ENCODE peak calls at places on chromosomes 1 and 21, in nine cellular contexts. T is cardiac muscle cell; V is fibroblast of lung; I is breast epithelium; G is tibial artery; F is left ventricle myocardium inferior; M is BE2C; W is CD4-positive, alpha-beta T cell; D is transverse colon. J is an unnamed sample.

GRCh38 chr1:246602194-246602593 is 35.9 kb downstream of the CNST start:
- DNase-seq in T (peak; percentile 58), V (peak; percentile 73), I (no peak), G (no peak), F (no peak), M (peak; percentile 27), W (no peak), D (no peak), J (no peak)

GRCh38 chr1:182113879-182114626 is 52.5 kb upstream of the ZNF648 start:
- DNase-seq in T (no peak), V (peak; percentile 28), I (no peak), G (no peak), F (no peak), M (no peak), W (no peak), D (no peak), J (no peak)

GRCh38 chr1:31790140-31790539 is 25.7 kb downstream of the SPOCD1 start:
- DNase-seq in T (no peak), V (no peak), I (no peak), G (peak; percentile 27), F (no peak), M (no peak), W (no peak), D (no peak), J (peak; percentile 41)

GRCh38 chr1:12518956-12519707 is 98.9 kb downstream of the DHRS3 start:
- DNase-seq in T (peak; percentile 87), V (peak; percentile 53), I (no peak), G (peak; percentile 94), F (peak; percentile 80), M (no peak), W (no peak), D (peak; percentile 62), J (peak; percentile 86)

GRCh38 chr1:205351984-205352713 is 4.6 kb downstream of the KLHDC8A start:
- DNase-seq in T (peak; percentile 40), V (peak; percentile 37), I (no peak), G (no peak), F (no peak), M (peak; percentile 99), W (no peak), D (peak; percentile 66), J (no peak)

GRCh38 chr1:197268012-197268411 is at the start of gene CRB1:
- DNase-seq in T (peak; percentile 6), V (peak; percentile 10), I (no peak), G (no peak), F (no peak), M (no peak), W (no peak), D (no peak), J (no peak)

GRCh38 chr1:38133304-38133703 is 86.7 kb upstream of the POU3F1 start:
- DNase-seq in T (no peak), V (no peak), I (no peak), G (no peak), F (no peak), M (no peak), W (no peak), D (no peak), J (no peak)

GRCh38 chr21:40120944-40121575 is 253.8 kb downstream of the PCP4 start:
- DNase-seq in T (peak; percentile 4), V (peak; percentile 16), I (no peak), G (no peak), F (no peak), M (no peak), W (no peak), D (no peak), J (no peak)

GRCh38 chr1:50661626-50662025 is 238.4 kb upstream of the DMRTA2 start:
- DNase-seq in T (no peak), V (peak; percentile 66), I (no peak), G (no peak), F (no peak), M (no peak), W (no peak), D (no peak), J (no peak)

GRCh38 chr1:36966242-36966641 is 68.1 kb downstream of the GRIK3 start:
- DNase-seq in T (peak; percentile 9), V (no peak), I (no peak), G (no peak), F (no peak), M (no peak), W (no peak), D (no peak), J (no peak)

GRCh38 chr1:1021010-1021845 is 1.3 kb downstream of the AGRN start:
- DNase-seq in T (peak; percentile 76), V (peak; percentile 84), I (peak; percentile 88), G (no peak), F (peak; percentile 70), M (peak; percentile 70), W (no peak), D (peak; percentile 75), J (no peak)

GRCh38 chr1:58551741-58552140 is 5.2 kb upstream of the OMA1 start:
- DNase-seq in T (no peak), V (no peak), I (no peak), G (no peak), F (no peak), M (peak; percentile 4), W (no peak), D (no peak), J (no peak)

GRCh38 chr1:23810818-23811420 is 10.4 kb upstream of the GALE start:
- DNase-seq in T (peak; percentile 41), V (no peak), I (no peak), G (no peak), F (no peak), M (no peak), W (no peak), D (peak; percentile 85), J (no peak)

GRCh38 chr1:177921590-177921989 is 48.3 kb downstream of the SEC16B start:
- DNase-seq in T (no peak), V (no peak), I (no peak), G (no peak), F (no peak), M (no peak), W (no peak), D (no peak), J (no peak)

GRCh38 chr21:42160111-42160949 is 58.6 kb upstream of the ABCG1 start:
- DNase-seq in T (no peak), V (no peak), I (peak; percentile 43), G (no peak), F (no peak), M (no peak), W (peak; percentile 31), D (no peak), J (peak; percentile 57)

GRCh38 chr1:171788696-171789095 is 7.2 kb downstream of the METTL13 start:
- DNase-seq in T (peak; percentile 75), V (peak; percentile 87), I (no peak), G (no peak), F (no peak), M (no peak), W (no peak), D (no peak), J (no peak)

GRCh38 chr1:24045766-24046165 is 65.6 kb upstream of the SRSF10 start:
- DNase-seq in T (peak; percentile 59), V (no peak), I (no peak), G (no peak), F (no peak), M (no peak), W (no peak), D (no peak), J (no peak)

GRCh38 chr1:49085079-49085478 is 308.4 kb upstream of the BEND5 start:
- DNase-seq in T (no peak), V (no peak), I (no peak), G (no peak), F (no peak), M (no peak), W (no peak), D (no peak), J (no peak)
- H3K9me3 ChIP-seq in T (no peaks in the 10 kb centered on the region), V (no peaks in the 10 kb centered on the region), I (peaks cover 3% of the 10 kb centered on the region), G (no peaks in the 10 kb centered on the region), F (peaks cover 15% of the 10 kb centered on the region), M (no peaks in the 10 kb centered on the region), W (no peaks in the 10 kb centered on the region), D (no peaks in the 10 kb centered on the region), J (no peaks in the 10 kb centered on the region)

GRCh38 chr1:229342902-229343587 is at the start of gene CCSAP:
- DNase-seq in T (peak; percentile 46), V (peak; percentile 56), I (no peak), G (peak; percentile 76), F (peak; percentile 62), M (no peak), W (peak; percentile 68), D (peak; percentile 63), J (no peak)
- TF ChIP-seq CTCF in T (no peak), V (no peak), I (no peak), G (no peak), F (peak; percentile 31), M (no peak), W (no peak), D (no peak), J (no peak)

DNA sequence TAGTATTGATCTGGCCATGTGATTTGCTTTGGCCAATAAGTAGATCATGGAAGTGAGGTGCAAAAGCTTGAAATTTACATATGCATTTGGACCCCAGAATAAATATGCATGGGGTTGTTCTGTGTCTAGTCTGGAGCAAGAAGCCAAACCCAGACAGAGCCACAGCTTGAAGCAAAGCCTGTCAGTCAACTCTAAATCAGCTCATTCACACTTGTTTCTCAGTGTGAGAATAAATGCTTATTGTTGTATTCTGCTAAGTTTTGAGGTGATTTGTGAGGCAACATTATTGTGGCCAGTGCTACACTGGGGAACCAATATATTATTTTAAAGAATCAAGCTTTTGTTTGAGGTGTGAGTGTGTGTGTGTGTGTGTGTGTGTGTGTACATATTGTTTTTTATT is 12.2 kb upstream of the PGLYRP3 start:
- DNase-seq in T (no peak), V (no peak), I (no peak), G (no peak), F (no peak), M (no peak), W (no peak), D (no peak), J (no peak)
- H3K9me3 ChIP-seq in T (no peaks in the 10 kb centered on the region), V (no peaks in the 10 kb centered on the region), I (peaks cover 36% of the 10 kb centered on the region), G (peaks cover 28% of the 10 kb centered on the region), F (peaks cover 75% of the 10 kb centered on the region), M (no peaks in the 10 kb centered on the region), W (peaks cover 22% of the 10 kb centered on the region), D (peaks cover 21% of the 10 kb centered on the region), J (no peaks in the 10 kb centered on the region)

DNA sequence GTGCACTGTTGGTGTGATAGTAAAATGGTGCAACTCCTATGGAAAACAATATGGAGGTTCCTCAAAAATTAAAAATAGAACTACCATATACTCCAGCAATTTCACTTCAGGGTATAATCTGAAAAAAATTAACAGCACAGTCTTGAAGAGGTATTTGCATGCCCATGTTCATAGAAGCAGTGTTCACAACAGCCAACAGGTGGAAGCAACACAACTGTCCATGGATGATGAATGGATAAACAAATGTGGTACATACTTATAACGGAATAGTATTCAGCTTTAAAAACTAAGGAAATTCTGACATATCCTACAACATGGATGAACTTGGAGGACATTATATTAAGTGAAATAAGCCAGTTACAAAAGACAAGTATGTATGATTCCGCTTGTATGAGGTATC is 8.2 kb downstream of the TTLL7 start:
- DNase-seq in T (no peak), V (no peak), I (no peak), G (no peak), F (no peak), M (no peak), W (no peak), D (no peak), J (no peak)
- TF ChIP-seq CTCF in T (no peak), V (no peak), I (no peak), G (no peak), F (no peak), M (no peak), W (no peak), D (no peak), J (no peak)